ENCODE peak calls at places on chromosomes 2 and 18, in ten cellular contexts. One of them, this sample, is unnamed. For H3K9me3, the result is how much of the 10 kb centered on the place peaks cover.

GRCh38 chr18:61833387-61833786 is 59.4 kb downstream of the RNF152 start:
- DNase-seq in mucosa of descending colon: no peak
- DNase-seq in Caco-2: no peak
- DNase-seq in PC-3: no peak
- DNase-seq in endodermal cell: no peak
- DNase-seq in psoas muscle: no peak
- DNase-seq in cardiac muscle cell: peak
- DNase-seq in right lobe of liver: no peak
- DNase-seq in thoracic aorta: no peak
- DNase-seq in CD8-positive, alpha-beta T cell: no peak
- DNase-seq in this sample: no peak

GRCh38 chr2:148999451-148999891 is 39.0 kb upstream of the LYPD6B start:
- DNase-seq in mucosa of descending colon: no peak
- DNase-seq in Caco-2: peak
- DNase-seq in PC-3: peak
- DNase-seq in endodermal cell: peak
- DNase-seq in psoas muscle: no peak
- DNase-seq in cardiac muscle cell: no peak
- DNase-seq in right lobe of liver: no peak
- DNase-seq in thoracic aorta: no peak
- DNase-seq in CD8-positive, alpha-beta T cell: no peak
- DNase-seq in this sample: no peak

GRCh38 chr2:60808330-60808801 is 52.3 kb downstream of the PAPOLG start:
- DNase-seq in mucosa of descending colon: no peak
- DNase-seq in Caco-2: no peak
- DNase-seq in PC-3: no peak
- DNase-seq in endodermal cell: peak
- DNase-seq in psoas muscle: no peak
- DNase-seq in cardiac muscle cell: no peak
- DNase-seq in right lobe of liver: no peak
- DNase-seq in thoracic aorta: no peak
- DNase-seq in CD8-positive, alpha-beta T cell: peak
- DNase-seq in this sample: no peak

GRCh38 chr2:225411452-225411851 is 11.9 kb downstream of the NYAP2 start:
- DNase-seq in mucosa of descending colon: no peak
- DNase-seq in Caco-2: no peak
- DNase-seq in PC-3: peak
- DNase-seq in endodermal cell: no peak
- DNase-seq in psoas muscle: no peak
- DNase-seq in cardiac muscle cell: no peak
- DNase-seq in right lobe of liver: no peak
- DNase-seq in thoracic aorta: no peak
- DNase-seq in CD8-positive, alpha-beta T cell: no peak
- DNase-seq in this sample: no peak

GRCh38 chr2:192286093-192286701 is 91.5 kb upstream of the TMEFF2 start:
- DNase-seq in mucosa of descending colon: no peak
- DNase-seq in Caco-2: peak
- DNase-seq in PC-3: peak
- DNase-seq in endodermal cell: no peak
- DNase-seq in psoas muscle: no peak
- DNase-seq in cardiac muscle cell: peak
- DNase-seq in right lobe of liver: no peak
- DNase-seq in thoracic aorta: no peak
- DNase-seq in CD8-positive, alpha-beta T cell: no peak
- DNase-seq in this sample: no peak

GRCh38 chr2:122203523-122203922 is 448.1 kb downstream of the TSN start:
- DNase-seq in mucosa of descending colon: no peak
- DNase-seq in Caco-2: no peak
- DNase-seq in PC-3: peak
- DNase-seq in endodermal cell: no peak
- DNase-seq in psoas muscle: no peak
- DNase-seq in cardiac muscle cell: peak
- DNase-seq in right lobe of liver: no peak
- DNase-seq in thoracic aorta: no peak
- DNase-seq in CD8-positive, alpha-beta T cell: no peak
- DNase-seq in this sample: no peak

GRCh38 chr18:13539050-13539449 is 187.3 kb downstream of the FAM210A start:
- DNase-seq in mucosa of descending colon: peak
- DNase-seq in Caco-2: no peak
- DNase-seq in PC-3: no peak
- DNase-seq in endodermal cell: peak
- DNase-seq in psoas muscle: no peak
- DNase-seq in cardiac muscle cell: no peak
- DNase-seq in right lobe of liver: no peak
- DNase-seq in thoracic aorta: no peak
- DNase-seq in CD8-positive, alpha-beta T cell: peak
- DNase-seq in this sample: peak

GRCh38 chr2:96773922-96774321 is 13.2 kb downstream of the CNNM4 start:
- DNase-seq in mucosa of descending colon: no peak
- DNase-seq in Caco-2: no peak
- DNase-seq in PC-3: no peak
- DNase-seq in endodermal cell: peak
- DNase-seq in psoas muscle: no peak
- DNase-seq in cardiac muscle cell: no peak
- DNase-seq in right lobe of liver: no peak
- DNase-seq in thoracic aorta: no peak
- DNase-seq in CD8-positive, alpha-beta T cell: peak
- DNase-seq in this sample: no peak

GRCh38 chr2:191150121-191150450 is 708 bp downstream of the STAT4 start:
- DNase-seq in mucosa of descending colon: no peak
- DNase-seq in Caco-2: no peak
- DNase-seq in PC-3: no peak
- DNase-seq in endodermal cell: no peak
- DNase-seq in psoas muscle: no peak
- DNase-seq in cardiac muscle cell: peak
- DNase-seq in right lobe of liver: no peak
- DNase-seq in thoracic aorta: no peak
- DNase-seq in CD8-positive, alpha-beta T cell: no peak
- DNase-seq in this sample: no peak

GRCh38 chr2:191151315-191151698 is 513 bp upstream of the STAT4 start:
- DNase-seq in mucosa of descending colon: peak
- DNase-seq in Caco-2: no peak
- DNase-seq in PC-3: no peak
- DNase-seq in endodermal cell: no peak
- DNase-seq in psoas muscle: no peak
- DNase-seq in cardiac muscle cell: no peak
- DNase-seq in right lobe of liver: no peak
- DNase-seq in thoracic aorta: no peak
- DNase-seq in CD8-positive, alpha-beta T cell: no peak
- DNase-seq in this sample: no peak

GRCh38 chr2:191148766-191149165 is 2.0 kb downstream of the STAT4 start:
- DNase-seq in mucosa of descending colon: no peak
- DNase-seq in Caco-2: no peak
- DNase-seq in PC-3: no peak
- DNase-seq in endodermal cell: no peak
- DNase-seq in psoas muscle: no peak
- DNase-seq in cardiac muscle cell: no peak
- DNase-seq in right lobe of liver: no peak
- DNase-seq in thoracic aorta: no peak
- DNase-seq in CD8-positive, alpha-beta T cell: no peak
- DNase-seq in this sample: no peak

GRCh38 chr2:191152841-191153240 is 2.0 kb upstream of the STAT4 start:
- DNase-seq in mucosa of descending colon: no peak
- DNase-seq in Caco-2: no peak
- DNase-seq in PC-3: no peak
- DNase-seq in endodermal cell: no peak
- DNase-seq in psoas muscle: no peak
- DNase-seq in cardiac muscle cell: peak
- DNase-seq in right lobe of liver: no peak
- DNase-seq in thoracic aorta: no peak
- DNase-seq in CD8-positive, alpha-beta T cell: no peak
- DNase-seq in this sample: no peak

GRCh38 chr2:191150451-191151314 is at the start of gene STAT4:
- DNase-seq in mucosa of descending colon: peak
- DNase-seq in Caco-2: peak
- DNase-seq in PC-3: peak
- DNase-seq in endodermal cell: peak
- DNase-seq in psoas muscle: no peak
- DNase-seq in cardiac muscle cell: peak
- DNase-seq in right lobe of liver: peak
- DNase-seq in thoracic aorta: no peak
- DNase-seq in CD8-positive, alpha-beta T cell: peak
- DNase-seq in this sample: peak
- TF ChIP-seq CTCF in mucosa of descending colon: no peak
- TF ChIP-seq CTCF in Caco-2: no peak
- TF ChIP-seq CTCF in PC-3: no peak
- TF ChIP-seq CTCF in endodermal cell: no peak
- TF ChIP-seq CTCF in psoas muscle: no peak
- TF ChIP-seq CTCF in cardiac muscle cell: no peak
- TF ChIP-seq CTCF in right lobe of liver: no peak
- TF ChIP-seq CTCF in thoracic aorta: no peak
- TF ChIP-seq CTCF in CD8-positive, alpha-beta T cell: no peak
- TF ChIP-seq CTCF in this sample: no peak

DNA sequence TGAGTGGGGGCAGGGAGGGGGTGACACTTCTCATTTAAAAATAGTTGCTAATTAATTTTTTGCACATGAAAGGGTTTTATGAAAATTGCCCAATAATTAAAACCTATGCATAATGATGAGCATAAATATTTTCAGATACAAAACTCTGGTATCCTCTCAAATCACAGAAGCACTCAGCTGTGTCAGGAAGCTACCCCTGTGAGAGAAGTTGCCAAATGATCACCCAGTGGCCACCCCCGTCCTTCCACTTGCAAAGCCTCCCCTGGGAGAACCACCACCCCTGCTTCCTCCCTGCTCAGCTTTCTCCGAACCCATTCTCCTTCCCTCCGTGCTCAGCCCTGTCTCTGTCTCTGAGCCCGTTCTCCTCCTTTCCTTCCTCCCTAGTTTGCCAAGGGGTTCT is 400.2 kb upstream of the SALL3 start:
- DNase-seq in mucosa of descending colon: no peak
- DNase-seq in Caco-2: no peak
- DNase-seq in PC-3: no peak
- DNase-seq in endodermal cell: no peak
- DNase-seq in psoas muscle: no peak
- DNase-seq in cardiac muscle cell: no peak
- DNase-seq in right lobe of liver: no peak
- DNase-seq in thoracic aorta: no peak
- DNase-seq in CD8-positive, alpha-beta T cell: no peak
- DNase-seq in this sample: no peak
- H3K9me3 ChIP-seq in mucosa of descending colon: under half
- H3K9me3 ChIP-seq in Caco-2: under half
- H3K9me3 ChIP-seq in PC-3: under half
- H3K9me3 ChIP-seq in endodermal cell: under half
- H3K9me3 ChIP-seq in psoas muscle: under half
- H3K9me3 ChIP-seq in cardiac muscle cell: under half
- H3K9me3 ChIP-seq in right lobe of liver: under half
- H3K9me3 ChIP-seq in thoracic aorta: under half
- H3K9me3 ChIP-seq in CD8-positive, alpha-beta T cell: under half
- H3K9me3 ChIP-seq in this sample: under half

GRCh38 chr2:144510206-144510991 is 9.5 kb downstream of the ZEB2 start:
- DNase-seq in mucosa of descending colon: no peak
- DNase-seq in Caco-2: no peak
- DNase-seq in PC-3: no peak
- DNase-seq in endodermal cell: peak
- DNase-seq in psoas muscle: no peak
- DNase-seq in cardiac muscle cell: no peak
- DNase-seq in right lobe of liver: no peak
- DNase-seq in thoracic aorta: no peak
- DNase-seq in CD8-positive, alpha-beta T cell: peak
- DNase-seq in this sample: peak
- TF ChIP-seq CTCF in mucosa of descending colon: no peak
- TF ChIP-seq CTCF in Caco-2: no peak
- TF ChIP-seq CTCF in PC-3: no peak
- TF ChIP-seq CTCF in endodermal cell: no peak
- TF ChIP-seq CTCF in psoas muscle: no peak
- TF ChIP-seq CTCF in cardiac muscle cell: no peak
- TF ChIP-seq CTCF in right lobe of liver: no peak
- TF ChIP-seq CTCF in thoracic aorta: no peak
- TF ChIP-seq CTCF in CD8-positive, alpha-beta T cell: no peak
- TF ChIP-seq CTCF in this sample: no peak

DNA sequence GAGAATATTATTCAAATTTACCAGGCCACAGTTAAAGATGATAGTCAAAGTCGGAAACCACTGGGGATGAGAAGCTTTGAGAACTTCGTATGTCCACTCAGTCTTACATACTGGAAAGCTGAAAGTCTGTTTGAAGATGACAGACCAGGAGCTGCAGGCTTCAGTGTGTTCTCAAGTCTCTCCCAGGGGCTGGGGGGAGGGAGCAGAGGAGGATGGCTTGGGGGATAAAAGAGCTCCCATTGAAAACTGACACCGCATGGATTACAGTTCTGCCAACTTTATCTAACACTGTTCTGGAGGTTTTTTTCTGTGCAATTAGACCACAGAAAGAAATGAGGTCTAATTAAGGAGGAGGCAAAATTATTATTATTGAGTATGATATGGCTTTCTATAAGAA is 170.5 kb upstream of the ALKAL2 start:
- DNase-seq in mucosa of descending colon: no peak
- DNase-seq in Caco-2: no peak
- DNase-seq in PC-3: no peak
- DNase-seq in endodermal cell: no peak
- DNase-seq in psoas muscle: no peak
- DNase-seq in cardiac muscle cell: no peak
- DNase-seq in right lobe of liver: no peak
- DNase-seq in thoracic aorta: no peak
- DNase-seq in CD8-positive, alpha-beta T cell: no peak
- DNase-seq in this sample: no peak
- H3K9me3 ChIP-seq in mucosa of descending colon: under half
- H3K9me3 ChIP-seq in Caco-2: under half
- H3K9me3 ChIP-seq in PC-3: under half
- H3K9me3 ChIP-seq in endodermal cell: under half
- H3K9me3 ChIP-seq in psoas muscle: under half
- H3K9me3 ChIP-seq in cardiac muscle cell: under half
- H3K9me3 ChIP-seq in right lobe of liver: under half
- H3K9me3 ChIP-seq in thoracic aorta: under half
- H3K9me3 ChIP-seq in CD8-positive, alpha-beta T cell: under half
- H3K9me3 ChIP-seq in this sample: under half

DNA sequence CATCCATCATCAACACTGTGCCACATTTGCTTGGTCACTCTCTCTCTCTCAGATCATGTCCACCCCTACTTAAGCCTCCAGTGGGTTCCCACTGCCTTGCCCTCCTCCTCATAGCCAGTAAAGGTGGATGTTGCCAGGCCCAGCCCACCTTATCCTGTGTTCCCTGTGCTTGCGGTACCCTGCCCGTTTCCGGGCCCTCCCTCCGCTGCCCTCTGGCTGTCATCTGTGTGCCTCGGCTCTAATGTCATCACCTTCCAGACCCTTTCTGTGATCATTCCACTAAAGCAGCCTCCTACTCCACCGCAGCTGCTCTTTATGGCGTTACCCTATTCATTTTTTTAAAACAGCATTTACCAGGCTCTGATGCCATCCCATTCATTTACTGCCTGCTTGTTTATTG is 305.7 kb upstream of the SKOR2 start:
- DNase-seq in mucosa of descending colon: no peak
- DNase-seq in Caco-2: no peak
- DNase-seq in PC-3: no peak
- DNase-seq in endodermal cell: peak
- DNase-seq in psoas muscle: no peak
- DNase-seq in cardiac muscle cell: no peak
- DNase-seq in right lobe of liver: no peak
- DNase-seq in thoracic aorta: no peak
- DNase-seq in CD8-positive, alpha-beta T cell: no peak
- DNase-seq in this sample: no peak
- TF ChIP-seq CTCF in mucosa of descending colon: no peak
- TF ChIP-seq CTCF in Caco-2: no peak
- TF ChIP-seq CTCF in PC-3: no peak
- TF ChIP-seq CTCF in endodermal cell: peak
- TF ChIP-seq CTCF in psoas muscle: no peak
- TF ChIP-seq CTCF in cardiac muscle cell: no peak
- TF ChIP-seq CTCF in right lobe of liver: no peak
- TF ChIP-seq CTCF in thoracic aorta: no peak
- TF ChIP-seq CTCF in CD8-positive, alpha-beta T cell: no peak
- TF ChIP-seq CTCF in this sample: no peak

GRCh38 chr18:27136208-27136535 is 48.9 kb downstream of the CHST9 start:
- DNase-seq in mucosa of descending colon: no peak
- DNase-seq in Caco-2: peak
- DNase-seq in PC-3: peak
- DNase-seq in endodermal cell: peak
- DNase-seq in psoas muscle: no peak
- DNase-seq in cardiac muscle cell: peak
- DNase-seq in right lobe of liver: peak
- DNase-seq in thoracic aorta: no peak
- DNase-seq in CD8-positive, alpha-beta T cell: no peak
- DNase-seq in this sample: no peak
- H3K9me3 ChIP-seq in mucosa of descending colon: under half
- H3K9me3 ChIP-seq in Caco-2: under half
- H3K9me3 ChIP-seq in PC-3: under half
- H3K9me3 ChIP-seq in endodermal cell: under half
- H3K9me3 ChIP-seq in psoas muscle: under half
- H3K9me3 ChIP-seq in cardiac muscle cell: under half
- H3K9me3 ChIP-seq in right lobe of liver: under half
- H3K9me3 ChIP-seq in thoracic aorta: under half
- H3K9me3 ChIP-seq in CD8-positive, alpha-beta T cell: under half
- H3K9me3 ChIP-seq in this sample: under half